ENCODE peak calls at places on chromosomes 7 and 10, in four cellular contexts. P is GM23248; U is tibial artery; Q is effector memory CD4-positive, alpha-beta T cell. D is an unnamed sample.

GRCh38 chr10:5944389-5945202 is 32.7 kb downstream of the IL15RA start:
- DNase-seq in U (peak; percentile 96), P (peak; percentile 99), Q (no peak), D (peak; percentile 95)

GRCh38 chr10:20984632-20985031 is 87.5 kb upstream of the NEBL start:
- DNase-seq in U (no peak), Q (no peak), P (no peak), D (no peak)

GRCh38 chr10:25682203-25682950 is 251.7 kb upstream of the MYO3A start:
- DNase-seq in Q (no peak), U (no peak), P (peak; percentile 58), D (no peak)

GRCh38 chr10:129305046-129305445 is 162.0 kb upstream of the MGMT start:
- DNase-seq in U (no peak), Q (no peak), P (no peak), D (no peak)

GRCh38 chr10:30186371-30186875 is 127.0 kb upstream of the JCAD start:
- DNase-seq in Q (no peak), U (no peak), P (peak; percentile 46), D (peak; percentile 21)

GRCh38 chr10:48655426-48656240 is 29.0 kb upstream of the WDFY4 start:
- DNase-seq in U (peak; percentile 78), Q (no peak), P (peak; percentile 94), D (peak; percentile 87)

GRCh38 chr7:73995821-73996511 is 32.0 kb upstream of the ELN start:
- DNase-seq in U (no peak), Q (no peak), P (peak; percentile 27), D (no peak)

GRCh38 chr10:49691588-49691987 is 12.1 kb downstream of the C10orf53 start:
- DNase-seq in U (no peak), P (no peak), Q (no peak), D (no peak)

GRCh38 chr7:151094675-151095074 is 8.4 kb downstream of the AGAP3 start:
- DNase-seq in U (no peak), Q (no peak), P (peak; percentile 68), D (no peak)

GRCh38 chr10:118501637-118502440 is 93.6 kb downstream of the PRLHR start:
- DNase-seq in U (no peak), P (peak; percentile 92), Q (no peak), D (no peak)

GRCh38 chr7:106600569-106601373 is 60.2 kb downstream of the CCDC71L start:
- DNase-seq in P (no peak), U (no peak), Q (no peak), D (no peak)

GRCh38 chr10:18737841-18738240 is 78.6 kb downstream of the ARL5B start:
- DNase-seq in U (no peak), P (peak; percentile 97), Q (no peak), D (no peak)

GRCh38 chr7:157037028-157037427 is 26.6 kb upstream of the MNX1 start:
- DNase-seq in P (no peak), Q (no peak), U (no peak), D (no peak)

DNA sequence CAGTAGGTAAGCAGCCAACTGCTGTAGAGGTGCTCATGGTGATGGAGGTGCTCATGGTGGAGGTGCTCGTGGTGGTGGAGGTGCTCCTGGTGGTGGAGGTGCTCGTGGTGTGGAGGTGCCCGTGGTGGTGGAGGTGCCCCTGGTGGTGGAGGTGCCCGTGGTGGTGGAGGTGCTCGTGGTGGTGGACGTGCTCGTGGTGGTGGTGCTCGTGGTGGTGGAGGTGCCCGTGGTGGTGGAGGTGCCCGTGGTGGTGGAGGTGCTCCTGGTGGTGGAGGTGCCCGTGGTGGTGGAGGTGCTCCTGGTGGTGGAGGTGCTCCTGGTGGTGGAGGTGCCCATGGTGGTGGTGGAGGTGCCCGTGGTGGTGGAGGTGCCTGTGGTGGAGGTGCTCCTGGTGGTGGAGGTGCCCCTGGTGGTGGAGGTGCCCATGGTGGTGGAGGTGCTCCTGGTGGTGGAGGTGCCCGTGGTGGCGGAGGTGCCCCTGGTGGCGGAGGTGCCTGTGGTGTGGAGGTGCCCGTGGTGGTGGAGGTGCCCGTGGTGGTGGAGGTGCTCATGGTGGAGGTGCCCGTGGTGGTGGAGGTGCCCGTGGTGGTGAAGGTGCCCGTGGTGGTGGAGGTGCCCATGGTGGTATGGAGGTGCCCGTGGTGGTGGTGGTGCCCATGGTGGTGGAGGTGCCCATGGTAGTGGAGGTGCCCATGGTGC is 517.3 kb downstream of the PTPRN2 start:
- DNase-seq in Q (no peak), U (no peak), P (no peak), D (no peak)
- H3K9me3 ChIP-seq in Q (no peaks in the 10 kb centered on the region), U (no peaks in the 10 kb centered on the region), P (no peaks in the 10 kb centered on the region), D (no peaks in the 10 kb centered on the region)

GRCh38 chr10:34650156-34650555 is 164.9 kb downstream of the PARD3 start:
- DNase-seq in Q (no peak), U (no peak), P (no peak), D (no peak)
- H3K4me1 ChIP-seq in Q (no peaks in the 10 kb centered on the region), U (no peaks in the 10 kb centered on the region), P (no peaks in the 10 kb centered on the region), D (peaks cover 7% of the 10 kb centered on the region)

GRCh38 chr7:44080686-44081265 is 1.6 kb downstream of the POLM start:
- DNase-seq in P (no peak), U (no peak), Q (no peak), D (no peak)

GRCh38 chr7:44078521-44078920 is 3.8 kb downstream of the POLM start:
- DNase-seq in U (no peak), P (no peak), Q (no peak), D (peak; percentile 45)

GRCh38 chr7:44080118-44080517 is 2.2 kb downstream of the POLM start:
- DNase-seq in P (no peak), U (no peak), Q (no peak), D (no peak)

GRCh38 chr7:44077681-44078091 is 4.6 kb downstream of the POLM start:
- DNase-seq in Q (no peak), P (no peak), U (no peak), D (no peak)

DNA sequence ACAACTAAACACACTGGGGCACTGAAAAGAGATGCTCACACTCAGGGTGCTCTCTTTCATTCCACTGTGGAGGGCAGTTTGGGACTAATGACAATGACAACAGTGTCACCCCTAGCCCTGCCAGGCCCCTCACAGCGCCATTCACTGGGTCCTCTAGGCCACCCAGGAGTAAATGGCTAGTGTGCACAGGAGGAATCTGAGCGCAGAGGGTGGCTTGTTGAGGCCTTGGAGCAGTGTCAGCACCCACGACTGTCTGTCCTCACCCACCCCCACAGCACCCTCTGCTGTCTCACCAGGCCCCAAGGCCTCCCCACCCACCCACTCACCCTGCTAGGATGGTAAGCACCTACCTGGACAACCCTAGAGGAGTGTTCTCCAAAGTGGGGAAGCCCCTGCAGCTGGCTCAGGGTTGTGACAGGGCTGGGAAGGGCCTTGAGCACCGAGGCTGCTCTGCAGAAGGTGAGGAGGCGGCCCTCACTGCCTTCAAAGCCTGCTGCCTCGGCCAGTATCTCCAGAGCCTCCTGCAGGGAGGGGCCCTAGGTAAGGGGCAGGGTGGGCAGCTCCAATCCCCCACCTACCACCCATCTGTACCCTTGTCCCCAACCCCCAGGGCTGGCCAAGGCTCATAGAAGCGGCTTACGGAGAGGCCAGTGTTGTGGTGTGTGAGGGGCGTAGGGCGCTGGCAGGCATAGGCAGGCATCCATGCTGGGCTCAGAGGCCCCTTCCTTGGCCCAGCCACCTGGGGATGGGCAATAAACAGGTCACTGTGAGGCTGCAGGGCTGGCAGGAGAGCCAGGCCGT is 2.9 kb downstream of the POLM start:
- DNase-seq in P (no peak), U (no peak), Q (no peak), D (no peak)
- H3K4me3 ChIP-seq in P (no peak overlapping the region), U (no peak overlapping the region), Q (no peak overlapping the region), D (no peak overlapping the region)

GRCh38 chr10:130553846-130554245 is 417.7 kb downstream of the GLRX3 start:
- DNase-seq in P (no peak), U (no peak), Q (no peak), D (no peak)
- H3K9me3 ChIP-seq in P (no peaks in the 10 kb centered on the region), U (no peaks in the 10 kb centered on the region), Q (no peaks in the 10 kb centered on the region), D (no peaks in the 10 kb centered on the region)

GRCh38 chr10:93469454-93469853 is 12.7 kb downstream of the MYOF start:
- DNase-seq in P (no peak), Q (no peak), U (no peak), D (no peak)
- H3K4me1 ChIP-seq in P (peaks cover 79% of the 10 kb centered on the region), Q (no peaks in the 10 kb centered on the region), U (peaks cover 92% of the 10 kb centered on the region), D (peaks cover 19% of the 10 kb centered on the region)

DNA sequence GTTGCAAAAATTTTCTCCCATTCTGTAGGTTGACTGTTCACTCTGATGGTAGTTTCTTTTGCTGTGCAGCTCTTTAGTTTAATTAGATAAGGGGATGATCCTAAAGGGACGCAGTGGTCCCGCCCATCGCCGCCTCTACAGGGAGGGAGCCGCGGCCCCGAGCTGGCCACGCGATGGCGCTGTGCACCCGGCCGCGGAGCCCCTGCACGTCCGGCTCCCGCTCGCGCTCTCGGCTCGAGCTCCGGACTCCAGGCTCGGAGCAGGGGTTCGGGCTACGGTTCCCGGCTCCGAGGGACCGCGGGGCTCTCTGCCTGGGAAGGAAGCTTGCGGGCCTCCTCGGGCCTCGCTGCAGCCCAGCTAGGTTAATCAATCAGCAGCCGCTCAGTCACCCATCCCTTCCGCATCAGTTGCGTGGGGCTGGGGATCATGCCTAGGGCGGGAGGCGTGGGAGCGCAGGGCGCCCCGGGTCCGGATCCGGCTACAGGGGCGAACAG is 97.8 kb downstream of the WDR11 start:
- DNase-seq in U (peak; percentile 47), P (peak; percentile 89), Q (peak; percentile 6), D (peak; percentile 74)
- H3K4me3 ChIP-seq in U (peak overlapping the region; percentile 56), P (peak overlapping the region; percentile 74), Q (peak overlapping the region; percentile 53), D (no peak overlapping the region)

DNA sequence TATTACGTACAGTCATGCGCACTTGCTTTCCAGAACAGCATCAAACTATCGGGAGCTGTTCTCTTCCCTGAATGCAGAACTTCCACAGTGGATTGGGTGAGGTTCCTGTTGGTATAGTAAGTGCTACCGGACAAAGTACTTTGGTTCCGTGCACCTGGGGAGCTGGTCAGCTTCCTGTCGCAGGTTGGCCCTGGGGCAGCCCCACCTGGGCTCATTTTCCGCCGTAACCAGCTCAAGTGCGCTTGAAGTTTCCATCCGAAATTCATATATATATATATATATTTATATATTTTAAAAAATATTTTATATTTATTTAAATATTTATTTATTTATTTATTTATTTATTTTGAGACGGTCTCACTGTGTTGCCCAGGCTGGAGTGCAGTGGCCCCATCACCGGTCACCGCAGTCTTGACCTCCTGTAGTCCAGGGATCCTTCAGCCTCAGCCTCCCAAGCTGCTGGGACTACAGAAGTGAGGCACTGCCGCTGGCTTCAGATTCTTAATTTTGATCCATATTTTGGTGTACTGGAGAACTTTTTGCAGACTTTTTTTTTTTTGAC is 6.5 kb downstream of the SCART1 start:
- DNase-seq in P (no peak), U (no peak), Q (no peak), D (no peak)
- H3K9me3 ChIP-seq in P (no peaks in the 10 kb centered on the region), U (no peaks in the 10 kb centered on the region), Q (no peaks in the 10 kb centered on the region), D (no peaks in the 10 kb centered on the region)

DNA sequence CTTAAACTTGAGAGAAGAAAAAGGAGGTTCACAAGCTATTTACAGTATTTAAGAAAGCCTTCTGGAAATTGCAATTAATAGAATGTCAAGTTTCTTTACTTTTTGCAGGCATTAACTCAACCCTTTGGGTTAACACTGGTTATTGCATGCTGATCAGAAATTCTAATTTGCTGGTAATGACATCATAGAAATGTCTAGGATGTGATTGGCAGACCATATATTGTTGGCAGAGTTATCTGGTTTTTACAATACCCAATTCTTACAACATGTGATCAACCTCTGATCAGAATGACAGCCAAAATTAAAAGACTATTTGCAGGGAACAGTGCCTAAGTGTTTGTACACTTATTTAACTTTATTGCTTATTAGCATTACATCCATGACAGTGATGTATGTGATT is 1.6 kb upstream of the CASD1 start:
- DNase-seq in Q (no peak), P (no peak), U (no peak), D (no peak)
- H3K4me1 ChIP-seq in Q (peaks cover 17% of the 10 kb centered on the region), P (peaks cover 9% of the 10 kb centered on the region), U (peaks cover 16% of the 10 kb centered on the region), D (no peaks in the 10 kb centered on the region)